ENCODE peak calls at places on chromosome 19, in six cellular contexts. One of them, this sample, is unnamed.

GRCh38 chr19:57389730-57390598 is at the start of gene ZNF548:
- DNase-seq in retinal pigment epithelial cell: peak; percentile 96
- DNase-seq in RWPE1: peak; percentile 93
- DNase-seq in CD4-positive, alpha-beta T cell: peak; percentile 89
- DNase-seq in mesothelial cell of epicardium: peak; percentile 95
- DNase-seq in GM23338: peak; percentile 99
- DNase-seq in this sample: peak; percentile 96

GRCh38 chr19:3679138-3679537 is 21.1 kb downstream of the PIP5K1C start:
- DNase-seq in retinal pigment epithelial cell: no peak
- DNase-seq in RWPE1: no peak
- DNase-seq in CD4-positive, alpha-beta T cell: no peak
- DNase-seq in mesothelial cell of epicardium: no peak
- DNase-seq in GM23338: no peak
- DNase-seq in this sample: no peak

GRCh38 chr19:10644351-10645007 is 9.7 kb upstream of the ILF3 start:
- DNase-seq in retinal pigment epithelial cell: no peak
- DNase-seq in RWPE1: peak; percentile 90
- DNase-seq in CD4-positive, alpha-beta T cell: peak; percentile 83
- DNase-seq in mesothelial cell of epicardium: peak; percentile 92
- DNase-seq in GM23338: peak; percentile 94
- DNase-seq in this sample: peak; percentile 80

GRCh38 chr19:29671393-29672076 is 6.3 kb downstream of the PLEKHF1 start:
- DNase-seq in retinal pigment epithelial cell: peak; percentile 79
- DNase-seq in RWPE1: peak; percentile 33
- DNase-seq in CD4-positive, alpha-beta T cell: peak; percentile 87
- DNase-seq in mesothelial cell of epicardium: no peak
- DNase-seq in GM23338: peak; percentile 41
- DNase-seq in this sample: peak; percentile 42

GRCh38 chr19:10074153-10074552 is 12.0 kb upstream of the SHFL start:
- DNase-seq in retinal pigment epithelial cell: no peak
- DNase-seq in RWPE1: no peak
- DNase-seq in CD4-positive, alpha-beta T cell: no peak
- DNase-seq in mesothelial cell of epicardium: no peak
- DNase-seq in GM23338: peak; percentile 68
- DNase-seq in this sample: no peak

GRCh38 chr19:991174-991931 is 7.2 kb downstream of the WDR18 start:
- DNase-seq in retinal pigment epithelial cell: no peak
- DNase-seq in RWPE1: peak; percentile 45
- DNase-seq in CD4-positive, alpha-beta T cell: peak; percentile 19
- DNase-seq in mesothelial cell of epicardium: no peak
- DNase-seq in GM23338: peak; percentile 67
- DNase-seq in this sample: no peak

GRCh38 chr19:17294051-17294891 is 9.0 kb downstream of the ABHD8 start:
- DNase-seq in retinal pigment epithelial cell: no peak
- DNase-seq in RWPE1: peak; percentile 80
- DNase-seq in CD4-positive, alpha-beta T cell: no peak
- DNase-seq in mesothelial cell of epicardium: no peak
- DNase-seq in GM23338: peak; percentile 82
- DNase-seq in this sample: peak; percentile 36

GRCh38 chr19:6489278-6490061 is 7.9 kb upstream of the DENND1C start:
- DNase-seq in retinal pigment epithelial cell: no peak
- DNase-seq in RWPE1: no peak
- DNase-seq in CD4-positive, alpha-beta T cell: no peak
- DNase-seq in mesothelial cell of epicardium: no peak
- DNase-seq in GM23338: no peak
- DNase-seq in this sample: no peak

GRCh38 chr19:47699360-47699917 is 13.8 kb upstream of the EHD2 start:
- DNase-seq in retinal pigment epithelial cell: no peak
- DNase-seq in RWPE1: peak; percentile 58
- DNase-seq in CD4-positive, alpha-beta T cell: peak; percentile 39
- DNase-seq in mesothelial cell of epicardium: peak; percentile 72
- DNase-seq in GM23338: peak; percentile 83
- DNase-seq in this sample: peak; percentile 41

GRCh38 chr19:19514215-19514633 is 1.1 kb downstream of the TSSK6 start:
- DNase-seq in retinal pigment epithelial cell: no peak
- DNase-seq in RWPE1: no peak
- DNase-seq in CD4-positive, alpha-beta T cell: no peak
- DNase-seq in mesothelial cell of epicardium: no peak
- DNase-seq in GM23338: no peak
- DNase-seq in this sample: no peak

GRCh38 chr19:15562861-15563260 is 52.2 kb upstream of the CYP4F8 start:
- DNase-seq in retinal pigment epithelial cell: no peak
- DNase-seq in RWPE1: no peak
- DNase-seq in CD4-positive, alpha-beta T cell: no peak
- DNase-seq in mesothelial cell of epicardium: no peak
- DNase-seq in GM23338: no peak
- DNase-seq in this sample: no peak

GRCh38 chr19:9061879-9062278 is 25.0 kb upstream of the OR1M1 start:
- DNase-seq in retinal pigment epithelial cell: no peak
- DNase-seq in RWPE1: no peak
- DNase-seq in CD4-positive, alpha-beta T cell: no peak
- DNase-seq in mesothelial cell of epicardium: no peak
- DNase-seq in GM23338: no peak
- DNase-seq in this sample: no peak

GRCh38 chr19:35404879-35405622 is 34.2 kb downstream of the GPR42 start:
- DNase-seq in retinal pigment epithelial cell: peak; percentile 43
- DNase-seq in RWPE1: peak; percentile 90
- DNase-seq in CD4-positive, alpha-beta T cell: no peak
- DNase-seq in mesothelial cell of epicardium: no peak
- DNase-seq in GM23338: peak; percentile 63
- DNase-seq in this sample: no peak

GRCh38 chr19:42152285-42152684 is 20.0 kb upstream of the POU2F2 start:
- DNase-seq in retinal pigment epithelial cell: no peak
- DNase-seq in RWPE1: no peak
- DNase-seq in CD4-positive, alpha-beta T cell: no peak
- DNase-seq in mesothelial cell of epicardium: no peak
- DNase-seq in GM23338: no peak
- DNase-seq in this sample: no peak

GRCh38 chr19:1027953-1028902 is 1.8 kb downstream of the CNN2 start:
- DNase-seq in retinal pigment epithelial cell: peak; percentile 78
- DNase-seq in RWPE1: peak; percentile 89
- DNase-seq in CD4-positive, alpha-beta T cell: peak; percentile 73
- DNase-seq in mesothelial cell of epicardium: peak; percentile 83
- DNase-seq in GM23338: peak; percentile 92
- DNase-seq in this sample: peak; percentile 50

GRCh38 chr19:30665449-30665848 is 293.3 kb downstream of the ZNF536 start:
- DNase-seq in retinal pigment epithelial cell: no peak
- DNase-seq in RWPE1: no peak
- DNase-seq in CD4-positive, alpha-beta T cell: no peak
- DNase-seq in mesothelial cell of epicardium: no peak
- DNase-seq in GM23338: no peak
- DNase-seq in this sample: no peak

GRCh38 chr19:14081797-14082674 is 3.5 kb downstream of the C19orf67 start:
- DNase-seq in retinal pigment epithelial cell: no peak
- DNase-seq in RWPE1: no peak
- DNase-seq in CD4-positive, alpha-beta T cell: no peak
- DNase-seq in mesothelial cell of epicardium: no peak
- DNase-seq in GM23338: no peak
- DNase-seq in this sample: no peak

GRCh38 chr19:34506026-34506370 is 24.4 kb downstream of the WTIP start:
- DNase-seq in retinal pigment epithelial cell: no peak
- DNase-seq in RWPE1: no peak
- DNase-seq in CD4-positive, alpha-beta T cell: no peak
- DNase-seq in mesothelial cell of epicardium: no peak
- DNase-seq in GM23338: no peak
- DNase-seq in this sample: no peak

GRCh38 chr19:17260842-17261325 is 3.7 kb downstream of the USHBP1 start:
- DNase-seq in retinal pigment epithelial cell: no peak
- DNase-seq in RWPE1: peak; percentile 94
- DNase-seq in CD4-positive, alpha-beta T cell: peak; percentile 86
- DNase-seq in mesothelial cell of epicardium: peak; percentile 92
- DNase-seq in GM23338: peak; percentile 96
- DNase-seq in this sample: peak; percentile 83

GRCh38 chr19:47049307-47049700 is 880 bp upstream of the TMEM160 start:
- DNase-seq in retinal pigment epithelial cell: peak; percentile 97
- DNase-seq in RWPE1: no peak
- DNase-seq in CD4-positive, alpha-beta T cell: no peak
- DNase-seq in mesothelial cell of epicardium: no peak
- DNase-seq in GM23338: peak; percentile 87
- DNase-seq in this sample: no peak

GRCh38 chr19:19105365-19106060 is 32.8 kb downstream of the TMEM161A start:
- DNase-seq in retinal pigment epithelial cell: no peak
- DNase-seq in RWPE1: peak; percentile 31
- DNase-seq in CD4-positive, alpha-beta T cell: no peak
- DNase-seq in mesothelial cell of epicardium: peak; percentile 80
- DNase-seq in GM23338: peak; percentile 96
- DNase-seq in this sample: no peak

GRCh38 chr19:4108767-4109625 is 14.9 kb downstream of the MAP2K2 start:
- DNase-seq in retinal pigment epithelial cell: no peak
- DNase-seq in RWPE1: no peak
- DNase-seq in CD4-positive, alpha-beta T cell: peak; percentile 79
- DNase-seq in mesothelial cell of epicardium: no peak
- DNase-seq in GM23338: no peak
- DNase-seq in this sample: peak; percentile 70

GRCh38 chr19:34555447-34555846 is 73.9 kb downstream of the WTIP start:
- DNase-seq in retinal pigment epithelial cell: no peak
- DNase-seq in RWPE1: no peak
- DNase-seq in CD4-positive, alpha-beta T cell: no peak
- DNase-seq in mesothelial cell of epicardium: no peak
- DNase-seq in GM23338: peak; percentile 67
- DNase-seq in this sample: no peak

GRCh38 chr19:18442941-18443340 is 5.0 kb upstream of the ISYNA1 start:
- DNase-seq in retinal pigment epithelial cell: no peak
- DNase-seq in RWPE1: no peak
- DNase-seq in CD4-positive, alpha-beta T cell: no peak
- DNase-seq in mesothelial cell of epicardium: no peak
- DNase-seq in GM23338: no peak
- DNase-seq in this sample: no peak

GRCh38 chr19:15417699-15418098 is 1.1 kb downstream of the AKAP8L start:
- DNase-seq in retinal pigment epithelial cell: no peak
- DNase-seq in RWPE1: peak; percentile 19
- DNase-seq in CD4-positive, alpha-beta T cell: no peak
- DNase-seq in mesothelial cell of epicardium: no peak
- DNase-seq in GM23338: no peak
- DNase-seq in this sample: no peak

GRCh38 chr19:35264281-35265125 is 4.3 kb upstream of the USF2 start:
- DNase-seq in retinal pigment epithelial cell: no peak
- DNase-seq in RWPE1: no peak
- DNase-seq in CD4-positive, alpha-beta T cell: no peak
- DNase-seq in mesothelial cell of epicardium: no peak
- DNase-seq in GM23338: no peak
- DNase-seq in this sample: peak; percentile 15

GRCh38 chr19:41706741-41707501 is 1.5 kb upstream of the CEACAM5 start:
- DNase-seq in retinal pigment epithelial cell: no peak
- DNase-seq in RWPE1: peak; percentile 69
- DNase-seq in CD4-positive, alpha-beta T cell: peak; percentile 61
- DNase-seq in mesothelial cell of epicardium: peak; percentile 31
- DNase-seq in GM23338: peak; percentile 93
- DNase-seq in this sample: peak; percentile 60

GRCh38 chr19:33376423-33376822 is 2.9 kb downstream of the CEBPG start:
- DNase-seq in retinal pigment epithelial cell: no peak
- DNase-seq in RWPE1: peak; percentile 61
- DNase-seq in CD4-positive, alpha-beta T cell: no peak
- DNase-seq in mesothelial cell of epicardium: no peak
- DNase-seq in GM23338: no peak
- DNase-seq in this sample: no peak

GRCh38 chr19:35013820-35014754 is 14.0 kb downstream of the GRAMD1A start:
- DNase-seq in retinal pigment epithelial cell: no peak
- DNase-seq in RWPE1: no peak
- DNase-seq in CD4-positive, alpha-beta T cell: peak; percentile 67
- DNase-seq in mesothelial cell of epicardium: no peak
- DNase-seq in GM23338: no peak
- DNase-seq in this sample: no peak

GRCh38 chr19:16849168-16849567 is 20.0 kb downstream of the SIN3B start:
- DNase-seq in retinal pigment epithelial cell: no peak
- DNase-seq in RWPE1: peak; percentile 27
- DNase-seq in CD4-positive, alpha-beta T cell: no peak
- DNase-seq in mesothelial cell of epicardium: no peak
- DNase-seq in GM23338: no peak
- DNase-seq in this sample: no peak

GRCh38 chr19:3673506-3674439 is 26.5 kb downstream of the PIP5K1C start:
- DNase-seq in retinal pigment epithelial cell: no peak
- DNase-seq in RWPE1: no peak
- DNase-seq in CD4-positive, alpha-beta T cell: no peak
- DNase-seq in mesothelial cell of epicardium: no peak
- DNase-seq in GM23338: no peak
- DNase-seq in this sample: no peak

DNA sequence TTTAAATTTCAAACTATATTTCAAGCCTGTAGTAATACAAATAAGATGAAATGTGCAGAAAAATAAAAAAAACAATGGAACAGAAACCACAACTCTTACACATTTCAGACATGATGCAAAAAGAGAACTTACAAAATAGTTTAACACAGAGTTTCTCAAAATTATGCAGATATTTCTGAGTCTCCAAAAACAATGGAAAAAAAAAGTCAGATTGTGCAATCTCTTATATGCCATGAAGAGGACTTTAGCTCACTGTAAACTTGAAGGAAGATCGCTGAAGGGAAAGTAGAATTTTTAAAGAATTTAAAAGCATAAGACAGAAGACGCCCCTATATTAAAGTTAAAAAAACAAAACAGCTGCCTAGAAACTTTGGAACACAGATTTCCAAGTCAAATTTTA is 20.4 kb downstream of the ZNF708 start:
- DNase-seq in retinal pigment epithelial cell: no peak
- DNase-seq in RWPE1: no peak
- DNase-seq in CD4-positive, alpha-beta T cell: no peak
- DNase-seq in mesothelial cell of epicardium: no peak
- DNase-seq in GM23338: no peak
- DNase-seq in this sample: no peak
- TF ChIP-seq CTCF in retinal pigment epithelial cell: no peak
- TF ChIP-seq CTCF in RWPE1: no peak
- TF ChIP-seq CTCF in CD4-positive, alpha-beta T cell: no peak
- TF ChIP-seq CTCF in mesothelial cell of epicardium: no peak
- TF ChIP-seq CTCF in GM23338: no peak
- TF ChIP-seq CTCF in this sample: no peak

DNA sequence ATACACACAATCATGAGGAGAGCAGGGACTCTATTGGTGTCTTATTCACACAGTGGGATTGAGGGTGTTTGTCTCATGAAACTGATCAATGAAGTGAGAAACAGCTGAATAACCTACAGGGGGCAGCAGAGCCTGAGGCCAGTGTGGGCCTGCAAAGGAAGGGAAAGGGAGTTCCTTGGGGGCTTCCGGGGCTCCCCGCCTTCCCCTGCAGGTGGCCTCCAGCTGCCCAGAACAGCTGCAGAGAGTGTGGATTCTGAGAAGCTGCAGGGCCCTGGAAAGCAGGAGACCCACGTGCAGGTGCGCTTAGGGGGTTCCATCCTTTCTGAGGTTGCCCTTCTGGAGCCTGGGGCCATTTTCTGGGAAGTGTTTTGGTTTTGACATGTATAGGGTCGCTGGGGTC is 20.1 kb downstream of the ZNF763 start:
- DNase-seq in retinal pigment epithelial cell: no peak
- DNase-seq in RWPE1: no peak
- DNase-seq in CD4-positive, alpha-beta T cell: no peak
- DNase-seq in mesothelial cell of epicardium: no peak
- DNase-seq in GM23338: peak; percentile 94
- DNase-seq in this sample: no peak
- TF ChIP-seq CTCF in retinal pigment epithelial cell: no peak
- TF ChIP-seq CTCF in RWPE1: no peak
- TF ChIP-seq CTCF in CD4-positive, alpha-beta T cell: no peak
- TF ChIP-seq CTCF in mesothelial cell of epicardium: no peak
- TF ChIP-seq CTCF in GM23338: peak; percentile 89
- TF ChIP-seq CTCF in this sample: no peak

GRCh38 chr19:12676384-12676792 is 5.3 kb downstream of the DHPS start:
- DNase-seq in retinal pigment epithelial cell: no peak
- DNase-seq in RWPE1: peak; percentile 75
- DNase-seq in CD4-positive, alpha-beta T cell: peak; percentile 78
- DNase-seq in mesothelial cell of epicardium: peak; percentile 92
- DNase-seq in GM23338: peak; percentile 96
- DNase-seq in this sample: peak; percentile 77
- TF ChIP-seq CTCF in retinal pigment epithelial cell: peak; percentile 92
- TF ChIP-seq CTCF in RWPE1: peak; percentile 84
- TF ChIP-seq CTCF in CD4-positive, alpha-beta T cell: peak; percentile 84
- TF ChIP-seq CTCF in mesothelial cell of epicardium: peak; percentile 94
- TF ChIP-seq CTCF in GM23338: peak; percentile 92
- TF ChIP-seq CTCF in this sample: no peak

GRCh38 chr19:8017808-8018207 is 12.4 kb upstream of the ELAVL1 start:
- DNase-seq in retinal pigment epithelial cell: no peak
- DNase-seq in RWPE1: no peak
- DNase-seq in CD4-positive, alpha-beta T cell: peak; percentile 9
- DNase-seq in mesothelial cell of epicardium: no peak
- DNase-seq in GM23338: peak; percentile 47
- DNase-seq in this sample: peak; percentile 25
- TF ChIP-seq CTCF in retinal pigment epithelial cell: peak; percentile 14
- TF ChIP-seq CTCF in RWPE1: no peak
- TF ChIP-seq CTCF in CD4-positive, alpha-beta T cell: no peak
- TF ChIP-seq CTCF in mesothelial cell of epicardium: no peak
- TF ChIP-seq CTCF in GM23338: peak; percentile 72
- TF ChIP-seq CTCF in this sample: no peak

This sample was measured in activated B cell treated with CpG ODN at 0.5 μM for 24 hours.